ENCODE peak calls at places on chromosomes 1 and 21, in seven cellular contexts. One of them, this sample, is unnamed.

GRCh38 chr1:18962855-18963737 is 6.6 kb upstream of the IFFO2 start:
- DNase-seq in neuronal stem cell: no peak
- DNase-seq in mesenchymal stem cell: no peak
- DNase-seq in mesendoderm: no peak
- DNase-seq in IMR-90: no peak
- DNase-seq in trophoblast cell: no peak
- DNase-seq in H1: no peak
- DNase-seq in this sample: no peak

GRCh38 chr1:109084563-109085517 is 5.7 kb upstream of the TMEM167B start:
- DNase-seq in neuronal stem cell: no peak
- DNase-seq in mesenchymal stem cell: peak
- DNase-seq in mesendoderm: no peak
- DNase-seq in IMR-90: peak
- DNase-seq in trophoblast cell: no peak
- DNase-seq in H1: no peak
- DNase-seq in this sample: no peak

GRCh38 chr21:15132781-15133180 is 68.0 kb upstream of the NRIP1 start:
- DNase-seq in neuronal stem cell: no peak
- DNase-seq in mesenchymal stem cell: no peak
- DNase-seq in mesendoderm: no peak
- DNase-seq in IMR-90: no peak
- DNase-seq in trophoblast cell: peak
- DNase-seq in H1: no peak
- DNase-seq in this sample: no peak

GRCh38 chr1:61469365-61469764 is 255.6 kb downstream of the TM2D1 start:
- DNase-seq in neuronal stem cell: no peak
- DNase-seq in mesenchymal stem cell: no peak
- DNase-seq in mesendoderm: no peak
- DNase-seq in IMR-90: no peak
- DNase-seq in trophoblast cell: no peak
- DNase-seq in H1: no peak
- DNase-seq in this sample: no peak

GRCh38 chr1:16441312-16441641 is 753 bp downstream of the NECAP2 start:
- DNase-seq in neuronal stem cell: no peak
- DNase-seq in mesenchymal stem cell: no peak
- DNase-seq in mesendoderm: peak
- DNase-seq in IMR-90: no peak
- DNase-seq in trophoblast cell: no peak
- DNase-seq in H1: no peak
- DNase-seq in this sample: no peak

GRCh38 chr1:65112811-65113210 is 35.2 kb upstream of the AK4 start:
- DNase-seq in neuronal stem cell: no peak
- DNase-seq in mesenchymal stem cell: no peak
- DNase-seq in mesendoderm: no peak
- DNase-seq in IMR-90: no peak
- DNase-seq in trophoblast cell: no peak
- DNase-seq in H1: no peak
- DNase-seq in this sample: no peak

GRCh38 chr1:208077232-208077751 is 166.4 kb upstream of the CD34 start:
- DNase-seq in neuronal stem cell: no peak
- DNase-seq in mesenchymal stem cell: no peak
- DNase-seq in mesendoderm: no peak
- DNase-seq in IMR-90: no peak
- DNase-seq in trophoblast cell: no peak
- DNase-seq in H1: no peak
- DNase-seq in this sample: no peak

GRCh38 chr1:31101147-31101502 is 35.6 kb upstream of the PUM1 start:
- DNase-seq in neuronal stem cell: no peak
- DNase-seq in mesenchymal stem cell: peak
- DNase-seq in mesendoderm: peak
- DNase-seq in IMR-90: peak
- DNase-seq in trophoblast cell: no peak
- DNase-seq in H1: no peak
- DNase-seq in this sample: no peak

GRCh38 chr1:109532365-109533136 is 7.1 kb upstream of the GPR61 start:
- DNase-seq in neuronal stem cell: peak
- DNase-seq in mesenchymal stem cell: peak
- DNase-seq in mesendoderm: peak
- DNase-seq in IMR-90: peak
- DNase-seq in trophoblast cell: peak
- DNase-seq in H1: peak
- DNase-seq in this sample: peak

GRCh38 chr1:154342836-154343472 is 17.6 kb downstream of the ATP8B2 start:
- DNase-seq in neuronal stem cell: no peak
- DNase-seq in mesenchymal stem cell: no peak
- DNase-seq in mesendoderm: no peak
- DNase-seq in IMR-90: no peak
- DNase-seq in trophoblast cell: no peak
- DNase-seq in H1: no peak
- DNase-seq in this sample: no peak

GRCh38 chr1:21586222-21586621 is 77.0 kb downstream of the ALPL start:
- DNase-seq in neuronal stem cell: no peak
- DNase-seq in mesenchymal stem cell: no peak
- DNase-seq in mesendoderm: no peak
- DNase-seq in IMR-90: no peak
- DNase-seq in trophoblast cell: no peak
- DNase-seq in H1: no peak
- DNase-seq in this sample: no peak

GRCh38 chr1:167681024-167681423 is 40.8 kb upstream of the MPZL1 start:
- DNase-seq in neuronal stem cell: no peak
- DNase-seq in mesenchymal stem cell: no peak
- DNase-seq in mesendoderm: no peak
- DNase-seq in IMR-90: no peak
- DNase-seq in trophoblast cell: no peak
- DNase-seq in H1: no peak
- DNase-seq in this sample: no peak

GRCh38 chr1:168135982-168136708 is 585 bp downstream of the GPR161 start:
- DNase-seq in neuronal stem cell: no peak
- DNase-seq in mesenchymal stem cell: peak
- DNase-seq in mesendoderm: peak
- DNase-seq in IMR-90: peak
- DNase-seq in trophoblast cell: no peak
- DNase-seq in H1: peak
- DNase-seq in this sample: peak

GRCh38 chr1:23793018-23793781 is 2.3 kb downstream of the LYPLA2 start:
- DNase-seq in neuronal stem cell: no peak
- DNase-seq in mesenchymal stem cell: peak
- DNase-seq in mesendoderm: peak
- DNase-seq in IMR-90: no peak
- DNase-seq in trophoblast cell: peak
- DNase-seq in H1: no peak
- DNase-seq in this sample: no peak

GRCh38 chr1:8423134-8423701 is 105.3 kb downstream of the SLC45A1 start:
- DNase-seq in neuronal stem cell: no peak
- DNase-seq in mesenchymal stem cell: peak
- DNase-seq in mesendoderm: peak
- DNase-seq in IMR-90: no peak
- DNase-seq in trophoblast cell: no peak
- DNase-seq in H1: peak
- DNase-seq in this sample: no peak

GRCh38 chr1:41494351-41495170 is 10.1 kb upstream of the EDN2 start:
- DNase-seq in neuronal stem cell: no peak
- DNase-seq in mesenchymal stem cell: no peak
- DNase-seq in mesendoderm: no peak
- DNase-seq in IMR-90: no peak
- DNase-seq in trophoblast cell: no peak
- DNase-seq in H1: no peak
- DNase-seq in this sample: no peak

GRCh38 chr1:176765608-176766007 is 302.6 kb downstream of the PAPPA2 start:
- DNase-seq in neuronal stem cell: no peak
- DNase-seq in mesenchymal stem cell: no peak
- DNase-seq in mesendoderm: peak
- DNase-seq in IMR-90: no peak
- DNase-seq in trophoblast cell: no peak
- DNase-seq in H1: no peak
- DNase-seq in this sample: peak

GRCh38 chr1:5559078-5559477 is 433.1 kb downstream of the NPHP4 start:
- DNase-seq in neuronal stem cell: no peak
- DNase-seq in mesenchymal stem cell: no peak
- DNase-seq in mesendoderm: no peak
- DNase-seq in IMR-90: no peak
- DNase-seq in trophoblast cell: no peak
- DNase-seq in H1: no peak
- DNase-seq in this sample: no peak

GRCh38 chr1:93751391-93752250 is 70.0 kb upstream of the BCAR3 start:
- DNase-seq in neuronal stem cell: no peak
- DNase-seq in mesenchymal stem cell: no peak
- DNase-seq in mesendoderm: no peak
- DNase-seq in IMR-90: no peak
- DNase-seq in trophoblast cell: no peak
- DNase-seq in H1: no peak
- DNase-seq in this sample: no peak

GRCh38 chr1:93749487-93749886 is 67.8 kb upstream of the BCAR3 start:
- DNase-seq in neuronal stem cell: no peak
- DNase-seq in mesenchymal stem cell: no peak
- DNase-seq in mesendoderm: no peak
- DNase-seq in IMR-90: no peak
- DNase-seq in trophoblast cell: no peak
- DNase-seq in H1: no peak
- DNase-seq in this sample: no peak

GRCh38 chr1:93753766-93754763 is 72.4 kb upstream of the BCAR3 start:
- DNase-seq in neuronal stem cell: no peak
- DNase-seq in mesenchymal stem cell: peak
- DNase-seq in mesendoderm: no peak
- DNase-seq in IMR-90: peak
- DNase-seq in trophoblast cell: peak
- DNase-seq in H1: no peak
- DNase-seq in this sample: no peak

GRCh38 chr1:93749894-93750301 is 68.3 kb upstream of the BCAR3 start:
- DNase-seq in neuronal stem cell: no peak
- DNase-seq in mesenchymal stem cell: no peak
- DNase-seq in mesendoderm: peak
- DNase-seq in IMR-90: no peak
- DNase-seq in trophoblast cell: no peak
- DNase-seq in H1: no peak
- DNase-seq in this sample: peak

GRCh38 chr1:93750946-93751345 is 69.3 kb upstream of the BCAR3 start:
- DNase-seq in neuronal stem cell: no peak
- DNase-seq in mesenchymal stem cell: no peak
- DNase-seq in mesendoderm: peak
- DNase-seq in IMR-90: no peak
- DNase-seq in trophoblast cell: no peak
- DNase-seq in H1: no peak
- DNase-seq in this sample: no peak
- H3K9ac ChIP-seq in neuronal stem cell: no peak
- H3K9ac ChIP-seq in mesenchymal stem cell: no peak
- H3K9ac ChIP-seq in mesendoderm: no peak
- H3K9ac ChIP-seq in IMR-90: no peak
- H3K9ac ChIP-seq in trophoblast cell: no peak
- H3K9ac ChIP-seq in H1: no peak
- H3K9ac ChIP-seq in this sample: no peak

GRCh38 chr1:60463786-60464185 is 390.2 kb upstream of the C1orf87 start:
- DNase-seq in neuronal stem cell: no peak
- DNase-seq in mesenchymal stem cell: no peak
- DNase-seq in mesendoderm: no peak
- DNase-seq in IMR-90: no peak
- DNase-seq in trophoblast cell: no peak
- DNase-seq in H1: no peak
- DNase-seq in this sample: no peak

GRCh38 chr1:60458111-60458510 is 384.5 kb upstream of the C1orf87 start:
- DNase-seq in neuronal stem cell: no peak
- DNase-seq in mesenchymal stem cell: no peak
- DNase-seq in mesendoderm: no peak
- DNase-seq in IMR-90: no peak
- DNase-seq in trophoblast cell: no peak
- DNase-seq in H1: no peak
- DNase-seq in this sample: no peak

GRCh38 chr1:60461889-60462595 is 388.5 kb upstream of the C1orf87 start:
- DNase-seq in neuronal stem cell: no peak
- DNase-seq in mesenchymal stem cell: no peak
- DNase-seq in mesendoderm: no peak
- DNase-seq in IMR-90: no peak
- DNase-seq in trophoblast cell: no peak
- DNase-seq in H1: no peak
- DNase-seq in this sample: no peak

GRCh38 chr1:60463146-60463545 is 389.6 kb upstream of the C1orf87 start:
- DNase-seq in neuronal stem cell: no peak
- DNase-seq in mesenchymal stem cell: no peak
- DNase-seq in mesendoderm: no peak
- DNase-seq in IMR-90: no peak
- DNase-seq in trophoblast cell: no peak
- DNase-seq in H1: no peak
- DNase-seq in this sample: no peak
- H2AK5ac ChIP-seq in neuronal stem cell: no peak
- H2AK5ac ChIP-seq in mesenchymal stem cell: no peak
- H2AK5ac ChIP-seq in mesendoderm: no peak
- H2AK5ac ChIP-seq in IMR-90: no peak
- H2AK5ac ChIP-seq in trophoblast cell: no peak
- H2AK5ac ChIP-seq in H1: no peak
- H2AK5ac ChIP-seq in this sample: no peak

GRCh38 chr1:214846276-214846675 is 236.3 kb upstream of the KCNK2 start:
- DNase-seq in neuronal stem cell: no peak
- DNase-seq in mesenchymal stem cell: no peak
- DNase-seq in mesendoderm: no peak
- DNase-seq in IMR-90: no peak
- DNase-seq in trophoblast cell: no peak
- DNase-seq in H1: no peak
- DNase-seq in this sample: no peak
- H3K18ac ChIP-seq in neuronal stem cell: no peak
- H3K18ac ChIP-seq in mesenchymal stem cell: no peak
- H3K18ac ChIP-seq in mesendoderm: no peak
- H3K18ac ChIP-seq in IMR-90: no peak
- H3K18ac ChIP-seq in trophoblast cell: no peak
- H3K18ac ChIP-seq in H1: no peak
- H3K18ac ChIP-seq in this sample: no peak

GRCh38 chr1:32681999-32682398 is 20.6 kb downstream of the SYNC start:
- DNase-seq in neuronal stem cell: no peak
- DNase-seq in mesenchymal stem cell: no peak
- DNase-seq in mesendoderm: no peak
- DNase-seq in IMR-90: no peak
- DNase-seq in trophoblast cell: no peak
- DNase-seq in H1: no peak
- DNase-seq in this sample: no peak

GRCh38 chr1:32681501-32681900 is 21.1 kb downstream of the SYNC start:
- DNase-seq in neuronal stem cell: no peak
- DNase-seq in mesenchymal stem cell: no peak
- DNase-seq in mesendoderm: no peak
- DNase-seq in IMR-90: peak
- DNase-seq in trophoblast cell: no peak
- DNase-seq in H1: no peak
- DNase-seq in this sample: no peak

GRCh38 chr1:32685498-32685897 is 17.1 kb downstream of the SYNC start:
- DNase-seq in neuronal stem cell: no peak
- DNase-seq in mesenchymal stem cell: no peak
- DNase-seq in mesendoderm: no peak
- DNase-seq in IMR-90: no peak
- DNase-seq in trophoblast cell: no peak
- DNase-seq in H1: no peak
- DNase-seq in this sample: no peak

GRCh38 chr1:32684167-32684811 is 18.3 kb downstream of the SYNC start:
- DNase-seq in neuronal stem cell: no peak
- DNase-seq in mesenchymal stem cell: peak
- DNase-seq in mesendoderm: no peak
- DNase-seq in IMR-90: peak
- DNase-seq in trophoblast cell: no peak
- DNase-seq in H1: no peak
- DNase-seq in this sample: no peak

DNA sequence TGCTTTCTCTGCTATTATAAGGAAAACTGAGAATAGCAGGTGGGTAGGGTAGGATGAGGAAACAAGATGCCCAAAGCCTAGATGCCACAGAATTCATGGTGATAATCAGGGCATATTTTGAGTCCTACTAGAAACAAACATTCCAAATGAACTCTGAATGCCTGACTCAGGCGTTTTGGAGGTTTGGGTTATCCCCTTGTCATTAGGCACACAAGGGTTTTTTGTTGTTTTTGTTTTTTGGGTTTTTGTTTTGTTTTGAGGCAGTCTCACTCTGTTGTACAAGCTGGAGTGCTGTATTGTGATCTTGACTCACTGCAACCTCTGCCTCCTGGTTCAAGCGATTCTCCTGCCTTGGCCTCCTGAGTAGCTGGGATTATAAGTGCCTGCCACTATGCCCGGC is 19.2 kb downstream of the SYNC start:
- DNase-seq in neuronal stem cell: no peak
- DNase-seq in mesenchymal stem cell: no peak
- DNase-seq in mesendoderm: no peak
- DNase-seq in IMR-90: no peak
- DNase-seq in trophoblast cell: no peak
- DNase-seq in H1: no peak
- DNase-seq in this sample: no peak
- H3K9ac ChIP-seq in neuronal stem cell: no peak
- H3K9ac ChIP-seq in mesenchymal stem cell: peak
- H3K9ac ChIP-seq in mesendoderm: no peak
- H3K9ac ChIP-seq in IMR-90: no peak
- H3K9ac ChIP-seq in trophoblast cell: no peak
- H3K9ac ChIP-seq in H1: no peak
- H3K9ac ChIP-seq in this sample: no peak

This sample was measured in H9.